ENCODE peak calls at places on chromosome 14, in ten cellular contexts. Z, D, I, S, E, G, R, J, N and B are unnamed samples.

GRCh38 chr14:88420187-88420586 is 34.7 kb downstream of the SPATA7 start:
- DNase-seq in E (no peak), Z (no peak), N (no peak), J (no peak), G (no peak), R (no peak), S (no peak), I (no peak), D (no peak), B (no peak)

GRCh38 chr14:74569826-74570591 is 42.0 kb downstream of the LTBP2 start:
- DNase-seq in E (no peak), N (no peak), D (no peak), I (peak; percentile 52), J (no peak), S (no peak), Z (no peak), R (no peak), G (no peak), B (no peak)

GRCh38 chr14:105927661-105928060 is 401.3 kb downstream of the TMEM121 start:
- DNase-seq in J (no peak), S (no peak), I (peak; percentile 62), E (no peak), G (no peak), Z (no peak), N (peak; percentile 7), D (no peak), R (no peak), B (no peak)

GRCh38 chr14:75299064-75299463 is 20.4 kb downstream of the FOS start:
- DNase-seq in G (no peak), Z (no peak), N (peak; percentile 95), E (no peak), D (peak; percentile 83), I (no peak), R (no peak), J (no peak), S (no peak), B (peak; percentile 85)

GRCh38 chr14:103142031-103142430 is 18.8 kb downstream of the TNFAIP2 start:
- DNase-seq in G (no peak), Z (no peak), N (no peak), R (no peak), S (no peak), E (no peak), I (no peak), J (peak; percentile 41), D (no peak), B (no peak)

GRCh38 chr14:49754570-49755097 is 13.3 kb upstream of the KLHDC2 start:
- DNase-seq in G (no peak), Z (no peak), E (no peak), R (no peak), J (no peak), D (no peak), I (no peak), S (no peak), N (no peak), B (no peak)

GRCh38 chr14:50603565-50603964 is 43.6 kb downstream of the ATL1 start:
- DNase-seq in I (no peak), Z (peak; percentile 6), D (no peak), G (no peak), S (no peak), J (no peak), N (no peak), R (no peak), E (no peak), B (no peak)

GRCh38 chr14:105390849-105391500 is 7.4 kb upstream of the TEX22 start:
- DNase-seq in R (no peak), S (no peak), N (peak; percentile 17), I (no peak), Z (no peak), D (no peak), J (no peak), E (no peak), G (no peak), B (no peak)

GRCh38 chr14:103074699-103075341 is 9.2 kb upstream of the LBHD2 start:
- DNase-seq in I (peak; percentile 88), E (peak; percentile 81), N (peak; percentile 80), G (peak; percentile 74), D (peak; percentile 69), Z (peak; percentile 86), J (peak; percentile 78), S (no peak), R (no peak), B (no peak)

DNA sequence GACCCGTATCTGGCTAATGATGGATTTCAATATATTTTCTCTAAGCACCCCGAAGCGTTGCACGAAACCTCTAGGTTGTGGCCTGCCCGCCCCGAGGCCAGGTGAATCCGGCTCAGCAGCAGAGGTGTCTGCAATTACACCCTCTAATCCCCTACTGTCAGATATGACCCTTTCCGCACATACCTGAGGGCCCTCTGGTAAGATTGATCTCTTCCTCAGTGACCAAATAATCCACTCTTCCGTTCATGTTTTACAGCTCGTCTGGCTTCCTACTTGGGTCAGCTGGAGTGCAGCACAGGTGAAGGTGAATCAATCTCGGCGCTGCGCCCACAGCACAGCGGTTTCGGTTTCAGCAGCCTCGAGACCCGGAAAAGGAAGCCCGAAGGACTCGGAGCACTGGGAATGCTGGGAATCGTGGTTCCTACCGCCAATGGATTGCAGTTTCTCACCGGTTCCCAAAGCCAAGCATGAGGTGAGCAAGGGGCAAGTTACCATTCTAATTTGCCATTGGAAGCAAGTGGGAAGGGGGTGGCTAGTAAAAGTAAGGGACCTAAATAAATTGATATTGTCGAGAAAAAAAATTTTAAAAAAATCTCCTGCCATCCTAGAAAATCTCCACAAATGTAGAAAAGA is at the start of gene SYNJ2BP:
- DNase-seq in I (peak; percentile 88), N (peak; percentile 86), E (peak; percentile 75), R (peak; percentile 54), D (peak; percentile 54), J (peak; percentile 39), S (no peak), Z (peak; percentile 74), G (peak; percentile 90), B (peak; percentile 15)
- TF ChIP-seq POLR2A in I (no peak), N (peak; percentile 53), E (peak; percentile 41), R (no peak), D (no peak), J (no peak), S (no peak), Z (peak; percentile 55), G (no peak), B (no peak)

GRCh38 chr14:53462931-53463778 is 310.0 kb upstream of the DDHD1 start:
- DNase-seq in Z (no peak), I (no peak), N (peak; percentile 86), E (no peak), S (no peak), D (no peak), G (no peak), R (no peak), J (no peak), B (no peak)
- TF ChIP-seq POLR2A in Z (no peak), I (no peak), N (no peak), E (no peak), S (no peak), D (no peak), G (no peak), R (no peak), J (no peak), B (no peak)

GRCh38 chr14:56117765-56118610 is at the start of gene PELI2:
- DNase-seq in E (peak; percentile 80), I (peak; percentile 98), D (peak; percentile 81), J (peak; percentile 55), S (no peak), G (peak; percentile 86), N (peak; percentile 84), R (peak; percentile 32), Z (peak; percentile 65), B (peak; percentile 52)
- TF ChIP-seq POLR2A in E (peak; percentile 60), I (peak; percentile 69), D (peak; percentile 67), J (no peak), S (peak; percentile 65), G (no peak), N (peak; percentile 87), R (peak; percentile 54), Z (peak; percentile 31), B (peak; percentile 38)

DNA sequence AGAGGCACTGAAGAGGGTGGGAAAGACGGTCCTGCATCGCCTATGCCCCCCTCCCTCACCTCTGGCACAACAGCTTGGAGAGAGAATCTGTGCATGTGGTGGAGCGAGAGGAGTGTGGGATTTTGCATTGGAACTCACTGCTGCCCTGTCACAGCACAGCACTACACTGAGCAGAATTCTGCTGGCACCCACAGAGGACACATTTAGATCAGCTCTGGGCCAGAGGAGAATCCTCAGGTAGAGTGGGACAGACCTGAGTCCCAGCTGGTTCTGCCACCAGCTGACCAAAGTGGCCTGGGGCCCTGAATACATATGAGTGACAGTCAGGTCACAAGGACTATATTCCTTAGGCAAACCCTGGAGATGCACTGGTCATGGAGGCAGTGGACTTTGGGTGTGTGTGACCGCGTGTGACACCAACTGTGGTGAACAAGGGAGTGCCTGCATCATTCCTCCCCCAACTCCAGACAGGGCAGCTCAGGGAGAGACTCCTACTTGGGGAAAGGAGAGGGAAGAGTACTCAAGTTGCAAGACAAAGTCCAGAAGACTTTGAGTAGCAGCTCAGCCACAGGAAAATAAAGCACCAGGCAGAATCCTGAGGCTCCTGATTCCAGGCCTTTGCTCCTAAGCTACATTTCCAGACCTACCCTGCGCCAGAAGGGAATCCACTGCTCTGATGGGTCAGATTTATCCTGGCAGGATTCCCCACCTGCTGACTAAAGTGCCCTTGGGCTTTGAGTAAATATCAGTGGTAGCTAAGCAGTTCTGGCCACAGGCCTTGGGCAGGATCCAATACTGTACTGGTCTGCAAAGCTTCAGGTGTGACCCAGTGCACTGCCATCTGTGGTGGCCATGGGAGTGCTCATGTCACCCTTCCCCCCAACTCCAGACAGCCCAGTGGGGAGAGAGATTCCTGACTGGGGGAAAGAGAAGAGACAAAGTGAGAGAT is 10.6 kb upstream of the ACOT1 start:
- DNase-seq in R (no peak), E (peak; percentile 60), J (no peak), Z (no peak), D (no peak), G (peak; percentile 84), S (no peak), I (no peak), N (peak; percentile 87), B (no peak)
- TF ChIP-seq POLR2A in R (no peak), E (no peak), J (no peak), Z (no peak), D (no peak), G (no peak), S (no peak), I (no peak), N (no peak), B (no peak)

GRCh38 chr14:52553671-52554575 is 1.3 kb downstream of the GPR137C start:
- DNase-seq in E (peak; percentile 87), S (no peak), I (peak; percentile 96), G (peak; percentile 92), R (peak; percentile 54), N (peak; percentile 91), D (peak; percentile 89), Z (peak; percentile 62), J (peak; percentile 83), B (peak; percentile 68)
- TF ChIP-seq POLR2A in E (no peak), S (peak; percentile 14), I (no peak), G (no peak), R (peak; percentile 28), N (peak; percentile 32), D (peak; percentile 52), Z (no peak), J (no peak), B (peak; percentile 33)

GRCh38 chr14:65835501-65835900 is 423.0 kb downstream of the FUT8 start:
- DNase-seq in D (no peak), R (no peak), Z (no peak), S (no peak), J (no peak), G (no peak), N (no peak), E (no peak), I (no peak), B (no peak)
- TF ChIP-seq POLR2A in D (no peak), R (no peak), Z (no peak), S (no peak), J (no peak), G (no peak), N (no peak), E (no peak), I (no peak), B (no peak)